ENCODE peak calls at places on chromosomes 11 and 22, in six cellular contexts. B is body of pancreas, F is ovary, Q is psoas muscle, Z is fibroblast of the aortic adventitia, U is WTC11. R is an unnamed sample.

GRCh38 chr11:73195191-73196007 is 22.7 kb upstream of the P2RY2 start:
- DNase-seq in F (no peak), B (no peak), Q (no peak), Z (no peak), U (peak; percentile 8), R (peak; percentile 5)

GRCh38 chr11:9047986-9048522 is 43.3 kb downstream of the SCUBE2 start:
- DNase-seq in B (peak; percentile 32), F (no peak), Z (peak; percentile 48), U (no peak), Q (no peak), R (no peak)

GRCh38 chr11:68684385-68685356 is at the start of gene GAL:
- DNase-seq in U (peak; percentile 45), B (no peak), Z (no peak), F (no peak), Q (no peak), R (no peak)

GRCh38 chr11:65934014-65934413 is 11.3 kb upstream of the TSGA10IP start:
- DNase-seq in F (no peak), B (no peak), Z (peak; percentile 55), U (no peak), Q (no peak), R (no peak)

GRCh38 chr11:123047265-123047946 is 14.5 kb downstream of the HSPA8 start:
- DNase-seq in Z (no peak), B (no peak), Q (no peak), U (no peak), F (no peak), R (no peak)

GRCh38 chr11:88475991-88476418 is 138.5 kb upstream of the CTSC start:
- DNase-seq in Q (no peak), B (no peak), F (no peak), U (no peak), Z (peak; percentile 46), R (no peak)

GRCh38 chr11:102534261-102534872 is 3.8 kb upstream of the MMP7 start:
- DNase-seq in Q (no peak), U (no peak), Z (no peak), B (no peak), F (no peak), R (peak; percentile 29)

GRCh38 chr22:49880281-49880680 is 26.6 kb downstream of the ZBED4 start:
- DNase-seq in B (no peak), U (peak; percentile 29), Q (no peak), F (no peak), Z (no peak), R (peak; percentile 69)

GRCh38 chr11:15222777-15223176 is 108.1 kb downstream of the INSC start:
- DNase-seq in F (no peak), U (no peak), Z (no peak), B (no peak), Q (no peak), R (no peak)

GRCh38 chr11:64522843-64523242 is 68.2 kb upstream of the SLC22A12 start:
- DNase-seq in B (no peak), Z (no peak), F (no peak), Q (no peak), U (no peak), R (no peak)

GRCh38 chr11:64526356-64526755 is 64.7 kb upstream of the SLC22A12 start:
- DNase-seq in Z (no peak), B (no peak), F (no peak), U (no peak), Q (no peak), R (no peak)

GRCh38 chr11:64523456-64524187 is 67.4 kb upstream of the SLC22A12 start:
- DNase-seq in F (no peak), B (no peak), Z (no peak), U (no peak), Q (no peak), R (no peak)

GRCh38 chr11:64525711-64526110 is 65.3 kb upstream of the SLC22A12 start:
- DNase-seq in F (no peak), B (no peak), Z (no peak), U (no peak), Q (no peak), R (no peak)

DNA sequence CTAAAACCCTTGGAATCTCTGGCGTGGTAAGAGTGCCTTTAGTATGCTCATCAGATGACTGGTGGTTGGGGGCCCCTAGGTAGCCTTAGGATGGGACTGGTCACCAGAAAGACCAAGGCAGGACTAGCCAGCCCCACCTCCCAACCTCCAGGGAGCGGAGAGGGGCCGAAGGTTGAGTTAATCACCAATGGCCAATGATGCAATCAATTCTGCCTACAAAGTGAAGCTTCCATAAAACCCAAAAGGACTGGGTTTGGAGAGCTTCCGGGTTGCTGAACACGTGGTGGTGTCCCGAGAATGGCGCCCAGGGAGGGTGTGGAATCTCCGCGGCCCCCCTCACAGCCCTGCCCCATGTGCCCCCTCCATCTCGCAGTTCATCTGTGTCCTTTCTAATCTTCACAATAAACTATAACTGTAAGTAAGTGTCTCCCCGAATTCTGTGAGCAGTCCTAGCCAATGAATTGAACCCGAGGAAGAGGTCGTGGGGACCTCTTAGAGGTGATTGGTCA is 66.4 kb upstream of the SLC22A12 start:
- DNase-seq in Q (no peak), B (no peak), Z (no peak), U (no peak), F (no peak), R (no peak)
- TF ChIP-seq CTCF in Q (no peak), B (no peak), Z (no peak), U (no peak), F (no peak), R (no peak)

GRCh38 chr11:33970984-33971466 is 79.1 kb upstream of the LMO2 start:
- DNase-seq in F (no peak), Z (peak; percentile 81), B (peak; percentile 57), U (peak; percentile 41), Q (peak; percentile 29), R (peak; percentile 76)
- TF ChIP-seq CTCF in F (peak; percentile 28), Z (peak; percentile 80), B (peak; percentile 73), U (peak; percentile 28), Q (peak; percentile 71), R (peak; percentile 76)

DNA sequence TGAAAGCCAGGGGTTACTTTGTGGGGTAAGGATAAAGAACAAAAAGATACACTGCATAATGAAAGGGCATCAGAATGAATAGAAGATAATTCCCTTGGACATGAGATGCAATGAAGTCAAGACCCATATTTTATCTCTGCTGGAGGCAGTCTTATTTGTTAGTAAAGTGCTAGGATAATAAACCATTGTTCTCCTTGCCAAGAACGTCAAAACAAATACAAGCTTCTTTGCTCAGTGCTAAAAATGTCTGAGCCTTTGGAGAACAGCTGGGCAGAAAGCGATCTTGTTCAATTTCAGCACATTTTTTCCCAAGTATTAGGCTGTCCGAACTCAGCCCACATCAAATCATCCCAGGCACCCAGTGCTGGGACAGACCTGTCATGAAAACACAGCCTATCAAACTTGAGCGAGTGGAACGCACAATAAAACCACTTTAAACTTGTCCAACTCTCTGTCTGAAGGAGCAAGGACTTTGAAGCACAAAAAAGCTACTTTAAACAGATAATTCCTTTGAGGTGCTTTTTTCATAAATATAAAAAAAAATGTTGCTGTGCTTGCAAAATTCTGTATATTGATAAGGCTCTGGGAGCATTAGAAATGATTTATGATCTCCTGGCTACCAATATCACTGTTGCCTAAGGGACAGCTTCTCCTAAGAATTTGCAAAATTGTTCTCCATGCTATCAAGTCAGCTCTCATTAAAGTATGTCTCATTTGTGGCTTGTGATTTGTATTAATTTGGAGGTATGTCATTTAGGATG is 37.8 kb upstream of the LDLRAD3 start:
- DNase-seq in B (no peak), Z (no peak), U (no peak), F (no peak), Q (no peak), R (no peak)
- TF ChIP-seq CTCF in B (no peak), Z (no peak), U (no peak), F (no peak), Q (no peak), R (no peak)

GRCh38 chr22:36982136-36982535 is 37.1 kb downstream of the TST start:
- DNase-seq in Q (no peak), U (no peak), B (no peak), Z (no peak), F (no peak), R (no peak)
- TF ChIP-seq CTCF in Q (no peak), U (no peak), B (no peak), Z (no peak), F (no peak), R (no peak)

R was measured in GM10248.